ENCODE peak calls at places on chromosome 3, in four cellular contexts. One of them, this sample, is unnamed.

GRCh38 chr3:112550859-112551258 is 10.9 kb downstream of the ATG3 start:
- DNase-seq in endothelial cell: no peak
- DNase-seq in dorsolateral prefrontal cortex: no peak
- DNase-seq in IMR-90: no peak
- DNase-seq in this sample: no peak

GRCh38 chr3:188229177-188229576 is 75.2 kb downstream of the LPP start:
- DNase-seq in endothelial cell: no peak
- DNase-seq in dorsolateral prefrontal cortex: no peak
- DNase-seq in IMR-90: no peak
- DNase-seq in this sample: no peak

GRCh38 chr3:134294302-134294925 is 43.8 kb upstream of the RYK start:
- DNase-seq in endothelial cell: no peak
- DNase-seq in dorsolateral prefrontal cortex: no peak
- DNase-seq in IMR-90: no peak
- DNase-seq in this sample: no peak

GRCh38 chr3:134827213-134827612 is 32.2 kb downstream of the EPHB1 start:
- DNase-seq in endothelial cell: no peak
- DNase-seq in dorsolateral prefrontal cortex: no peak
- DNase-seq in IMR-90: no peak
- DNase-seq in this sample: no peak

GRCh38 chr3:191290311-191291025 is 38.7 kb upstream of the CCDC50 start:
- DNase-seq in endothelial cell: no peak
- DNase-seq in dorsolateral prefrontal cortex: no peak
- DNase-seq in IMR-90: no peak
- DNase-seq in this sample: no peak

GRCh38 chr3:41125258-41125657 is 74.0 kb upstream of the CTNNB1 start:
- DNase-seq in endothelial cell: no peak
- DNase-seq in dorsolateral prefrontal cortex: no peak
- DNase-seq in IMR-90: no peak
- DNase-seq in this sample: no peak

GRCh38 chr3:126256256-126256655 is 75.9 kb upstream of the ALDH1L1 start:
- DNase-seq in endothelial cell: no peak
- DNase-seq in dorsolateral prefrontal cortex: no peak
- DNase-seq in IMR-90: peak; percentile 21
- DNase-seq in this sample: no peak

GRCh38 chr3:162492446-162493081 is 996.0 kb downstream of the OTOL1 start:
- DNase-seq in endothelial cell: no peak
- DNase-seq in dorsolateral prefrontal cortex: no peak
- DNase-seq in IMR-90: peak; percentile 84
- DNase-seq in this sample: no peak

GRCh38 chr3:186931487-186932280 is 1.4 kb downstream of the ST6GAL1 start:
- DNase-seq in endothelial cell: peak; percentile 31
- DNase-seq in dorsolateral prefrontal cortex: peak; percentile 61
- DNase-seq in IMR-90: peak; percentile 63
- DNase-seq in this sample: no peak

GRCh38 chr3:186932281-186933181 is 2.2 kb downstream of the ST6GAL1 start:
- DNase-seq in endothelial cell: peak; percentile 12
- DNase-seq in dorsolateral prefrontal cortex: no peak
- DNase-seq in IMR-90: no peak
- DNase-seq in this sample: no peak

GRCh38 chr3:186930143-186930638 is at the start of gene ST6GAL1:
- DNase-seq in endothelial cell: peak; percentile 74
- DNase-seq in dorsolateral prefrontal cortex: peak; percentile 62
- DNase-seq in IMR-90: peak; percentile 37
- DNase-seq in this sample: no peak

GRCh38 chr3:186929676-186930075 is 650 bp upstream of the ST6GAL1 start:
- DNase-seq in endothelial cell: no peak
- DNase-seq in dorsolateral prefrontal cortex: no peak
- DNase-seq in IMR-90: no peak
- DNase-seq in this sample: no peak

DNA sequence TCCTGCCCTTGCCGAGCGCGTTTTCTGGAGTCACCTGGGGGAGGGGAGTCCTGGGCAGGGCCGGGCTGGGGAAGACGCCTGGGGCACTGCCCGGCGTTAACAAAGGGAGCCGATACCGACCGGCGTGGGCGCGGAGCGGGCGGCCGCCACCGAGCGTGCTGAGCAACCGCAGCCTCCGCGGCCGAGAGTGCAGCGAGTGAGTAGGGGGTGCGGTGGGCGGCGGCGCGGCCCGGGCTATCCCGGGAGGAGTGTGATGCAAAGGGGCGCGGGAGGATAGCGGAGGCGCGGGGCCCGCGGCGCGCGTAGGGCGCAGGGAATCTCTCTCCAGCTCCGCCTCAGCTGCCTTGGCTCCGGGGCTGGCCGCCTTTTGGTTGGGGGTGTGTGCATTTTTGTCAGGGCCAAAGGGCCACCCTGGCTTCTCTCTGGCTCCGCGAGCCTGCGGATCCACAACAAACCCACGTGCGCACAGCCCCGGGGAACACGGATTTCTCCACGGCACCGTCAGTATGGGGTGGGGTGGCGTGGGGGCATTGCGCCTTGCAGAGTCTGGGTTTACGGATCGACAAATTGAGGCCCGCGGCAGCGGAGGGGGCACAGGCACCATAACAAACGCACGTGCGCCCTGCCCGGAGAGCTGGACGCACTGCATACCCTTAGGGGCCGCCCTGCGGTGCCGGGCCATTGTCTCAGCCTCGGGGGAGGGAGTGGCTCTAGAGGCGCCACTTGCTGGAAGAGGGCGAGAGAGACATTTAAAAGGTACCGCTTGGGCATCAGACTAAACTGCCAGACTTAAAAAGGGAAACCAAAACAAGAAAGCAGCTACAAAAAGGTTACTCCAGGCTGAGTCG is 537 bp downstream of the ST6GAL1 start:
- DNase-seq in endothelial cell: peak; percentile 67
- DNase-seq in dorsolateral prefrontal cortex: no peak
- DNase-seq in IMR-90: peak; percentile 34
- DNase-seq in this sample: no peak
- TF ChIP-seq CTCF in endothelial cell: no peak
- TF ChIP-seq CTCF in dorsolateral prefrontal cortex: no peak
- TF ChIP-seq CTCF in IMR-90: no peak
- TF ChIP-seq CTCF in this sample: peak; percentile 16

DNA sequence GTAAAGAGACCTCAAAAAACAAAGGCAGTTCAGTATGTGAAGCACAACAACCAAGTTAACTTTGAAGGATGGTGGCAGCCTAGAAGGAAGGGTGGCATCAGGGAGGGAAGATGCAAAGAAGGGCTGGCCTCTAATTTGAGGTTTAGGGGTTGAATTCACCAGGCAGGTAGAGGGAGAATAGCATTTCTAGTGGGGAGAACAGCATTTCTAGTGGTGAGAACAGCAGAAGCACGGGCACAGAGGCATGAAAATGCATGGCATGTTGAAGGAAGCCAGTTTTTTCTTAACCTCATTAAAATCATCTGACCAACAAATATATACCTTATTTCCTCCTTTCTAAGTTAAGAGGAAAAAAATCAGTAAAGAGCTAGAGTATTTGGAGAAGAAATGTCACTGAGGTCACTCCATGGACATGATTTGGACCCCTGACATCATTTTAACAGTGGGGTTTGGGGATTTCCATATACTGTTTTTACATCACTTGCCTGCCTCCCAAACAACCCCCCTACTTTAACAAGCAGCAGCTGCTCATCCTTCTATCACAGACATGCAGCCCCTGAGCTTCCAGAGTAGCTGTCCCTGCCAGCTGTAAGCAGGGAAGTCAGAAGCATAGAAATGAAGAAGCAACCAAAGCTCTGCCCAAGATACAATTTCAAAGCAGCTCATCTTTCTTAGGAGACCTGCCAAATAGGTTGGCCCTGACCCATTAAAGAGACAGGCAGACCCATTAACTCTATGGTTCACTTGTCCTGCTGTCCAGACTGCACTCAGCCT is 2.4 kb upstream of the POPDC2 start:
- DNase-seq in endothelial cell: no peak
- DNase-seq in dorsolateral prefrontal cortex: no peak
- DNase-seq in IMR-90: peak; percentile 49
- DNase-seq in this sample: no peak
- TF ChIP-seq CTCF in endothelial cell: no peak
- TF ChIP-seq CTCF in dorsolateral prefrontal cortex: no peak
- TF ChIP-seq CTCF in IMR-90: no peak
- TF ChIP-seq CTCF in this sample: no peak

GRCh38 chr3:74891312-74891711 is 276.9 kb upstream of the CNTN3 start:
- DNase-seq in endothelial cell: no peak
- DNase-seq in dorsolateral prefrontal cortex: no peak
- DNase-seq in IMR-90: no peak
- DNase-seq in this sample: no peak

DNA sequence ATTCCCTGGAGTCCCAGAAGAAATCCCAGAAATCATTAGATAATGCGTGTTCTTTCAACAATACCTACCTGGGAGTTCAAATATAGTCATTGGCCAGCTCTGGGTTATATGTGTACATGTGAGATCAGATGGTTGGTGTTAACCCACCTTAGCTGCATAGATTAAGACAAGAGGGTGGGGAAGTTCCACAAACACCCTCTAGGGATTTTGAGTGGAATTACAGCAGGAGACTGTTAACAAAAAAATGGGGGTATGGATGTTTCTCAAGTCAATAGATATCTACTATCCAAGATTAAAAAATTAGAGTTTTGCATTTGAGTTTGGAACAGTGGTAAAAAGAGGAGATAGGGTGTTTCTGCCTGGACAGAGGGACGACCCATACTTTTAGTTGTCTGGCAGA is 282.5 kb upstream of the CNTN3 start:
- DNase-seq in endothelial cell: peak; percentile 6
- DNase-seq in dorsolateral prefrontal cortex: no peak
- DNase-seq in IMR-90: no peak
- DNase-seq in this sample: peak; percentile 22
- TF ChIP-seq CTCF in endothelial cell: peak; percentile 73
- TF ChIP-seq CTCF in dorsolateral prefrontal cortex: no peak
- TF ChIP-seq CTCF in IMR-90: peak; percentile 34
- TF ChIP-seq CTCF in this sample: peak; percentile 21

GRCh38 chr3:161409069-161409468 is 37.8 kb upstream of the SPTSSB start:
- DNase-seq in endothelial cell: peak; percentile 47
- DNase-seq in dorsolateral prefrontal cortex: no peak
- DNase-seq in IMR-90: peak; percentile 23
- DNase-seq in this sample: no peak
- TF ChIP-seq CTCF in endothelial cell: peak; percentile 46
- TF ChIP-seq CTCF in dorsolateral prefrontal cortex: peak; percentile 58
- TF ChIP-seq CTCF in IMR-90: peak; percentile 65
- TF ChIP-seq CTCF in this sample: peak; percentile 38

GRCh38 chr3:159266779-159267178 is 464.9 kb downstream of the MFSD1 start:
- DNase-seq in endothelial cell: peak; percentile 73
- DNase-seq in dorsolateral prefrontal cortex: no peak
- DNase-seq in IMR-90: peak; percentile 6
- DNase-seq in this sample: no peak
- TF ChIP-seq CTCF in endothelial cell: peak; percentile 83
- TF ChIP-seq CTCF in dorsolateral prefrontal cortex: peak; percentile 42
- TF ChIP-seq CTCF in IMR-90: peak; percentile 43
- TF ChIP-seq CTCF in this sample: peak; percentile 62

DNA sequence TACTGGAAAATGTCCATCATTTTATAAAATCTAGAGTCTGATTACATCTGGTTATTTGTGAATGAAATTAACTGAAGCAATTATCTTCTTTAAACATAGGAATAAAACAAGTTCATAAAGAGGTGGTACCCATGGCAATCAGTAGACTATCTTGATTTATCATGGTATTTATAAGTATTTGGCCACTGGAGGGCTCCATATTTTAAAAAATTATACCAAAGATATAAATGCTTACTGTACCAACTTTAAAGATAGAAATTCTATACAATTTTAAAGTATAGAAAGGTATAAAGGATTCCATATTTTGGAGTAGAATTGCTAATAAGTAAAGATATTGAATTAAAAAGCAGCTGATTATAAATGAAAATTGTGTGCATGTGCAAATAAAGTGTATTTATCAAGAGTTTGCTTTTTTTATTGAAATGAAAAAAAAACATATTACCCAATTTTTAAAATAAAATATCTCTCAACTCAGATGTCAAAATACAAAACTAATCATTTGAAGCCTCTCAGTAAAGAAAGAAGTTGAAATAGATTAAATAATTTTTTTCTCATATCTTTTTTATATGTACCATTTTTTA is 105.3 kb downstream of the BBX start:
- DNase-seq in endothelial cell: no peak
- DNase-seq in dorsolateral prefrontal cortex: no peak
- DNase-seq in IMR-90: no peak
- DNase-seq in this sample: no peak
- TF ChIP-seq CTCF in endothelial cell: no peak
- TF ChIP-seq CTCF in dorsolateral prefrontal cortex: no peak
- TF ChIP-seq CTCF in IMR-90: peak; percentile 25
- TF ChIP-seq CTCF in this sample: peak; percentile 26

GRCh38 chr3:25503758-25504157 is 75.7 kb downstream of the RARB start:
- DNase-seq in endothelial cell: no peak
- DNase-seq in dorsolateral prefrontal cortex: no peak
- DNase-seq in IMR-90: no peak
- DNase-seq in this sample: no peak

GRCh38 chr3:25507811-25508210 is 79.7 kb downstream of the RARB start:
- DNase-seq in endothelial cell: no peak
- DNase-seq in dorsolateral prefrontal cortex: no peak
- DNase-seq in IMR-90: no peak
- DNase-seq in this sample: no peak

GRCh38 chr3:25497096-25497495 is 69.0 kb downstream of the RARB start:
- DNase-seq in endothelial cell: no peak
- DNase-seq in dorsolateral prefrontal cortex: no peak
- DNase-seq in IMR-90: no peak
- DNase-seq in this sample: no peak

GRCh38 chr3:25505581-25505980 is 77.5 kb downstream of the RARB start:
- DNase-seq in endothelial cell: no peak
- DNase-seq in dorsolateral prefrontal cortex: no peak
- DNase-seq in IMR-90: no peak
- DNase-seq in this sample: no peak

GRCh38 chr3:25502233-25502632 is 74.2 kb downstream of the RARB start:
- DNase-seq in endothelial cell: no peak
- DNase-seq in dorsolateral prefrontal cortex: no peak
- DNase-seq in IMR-90: no peak
- DNase-seq in this sample: no peak
- TF ChIP-seq CTCF in endothelial cell: no peak
- TF ChIP-seq CTCF in dorsolateral prefrontal cortex: no peak
- TF ChIP-seq CTCF in IMR-90: no peak
- TF ChIP-seq CTCF in this sample: no peak